ENCODE peak calls at places on chromosomes 6 and 20, in six cellular contexts. One of them, this sample, is unnamed.

GRCh38 chr6:142844065-142844755 is 100.8 kb downstream of the HIVEP2 start:
- DNase-seq in Peyer's patch: no peak
- DNase-seq in tibial artery: no peak
- DNase-seq in astrocyte of the spinal cord: peak
- DNase-seq in left ventricle myocardium inferior: no peak
- DNase-seq in cardiac fibroblast: no peak
- DNase-seq in this sample: no peak

GRCh38 chr6:124958759-124959354 is 3.4 kb upstream of the RNF217 start:
- DNase-seq in Peyer's patch: no peak
- DNase-seq in tibial artery: no peak
- DNase-seq in astrocyte of the spinal cord: peak
- DNase-seq in left ventricle myocardium inferior: no peak
- DNase-seq in cardiac fibroblast: peak
- DNase-seq in this sample: peak

GRCh38 chr20:53611449-53611894 is 17.8 kb upstream of the ZNF217 start:
- DNase-seq in Peyer's patch: peak
- DNase-seq in tibial artery: peak
- DNase-seq in astrocyte of the spinal cord: peak
- DNase-seq in left ventricle myocardium inferior: no peak
- DNase-seq in cardiac fibroblast: peak
- DNase-seq in this sample: peak

GRCh38 chr6:6747371-6747770 is 158.9 kb downstream of the LY86 start:
- DNase-seq in Peyer's patch: no peak
- DNase-seq in tibial artery: no peak
- DNase-seq in astrocyte of the spinal cord: no peak
- DNase-seq in left ventricle myocardium inferior: no peak
- DNase-seq in cardiac fibroblast: no peak
- DNase-seq in this sample: no peak

GRCh38 chr6:37242429-37243052 is 15.0 kb upstream of the TBC1D22B start:
- DNase-seq in Peyer's patch: peak
- DNase-seq in tibial artery: no peak
- DNase-seq in astrocyte of the spinal cord: peak
- DNase-seq in left ventricle myocardium inferior: no peak
- DNase-seq in cardiac fibroblast: peak
- DNase-seq in this sample: peak

GRCh38 chr6:2505624-2506023 is 245.1 kb downstream of the MYLK4 start:
- DNase-seq in Peyer's patch: no peak
- DNase-seq in tibial artery: no peak
- DNase-seq in astrocyte of the spinal cord: no peak
- DNase-seq in left ventricle myocardium inferior: no peak
- DNase-seq in cardiac fibroblast: no peak
- DNase-seq in this sample: no peak

GRCh38 chr20:63830821-63831593 is at the start of gene ZBTB46:
- DNase-seq in Peyer's patch: peak
- DNase-seq in tibial artery: no peak
- DNase-seq in astrocyte of the spinal cord: no peak
- DNase-seq in left ventricle myocardium inferior: peak
- DNase-seq in cardiac fibroblast: peak
- DNase-seq in this sample: peak

GRCh38 chr6:131080084-131080483 is 17.0 kb upstream of the EPB41L2 start:
- DNase-seq in Peyer's patch: no peak
- DNase-seq in tibial artery: no peak
- DNase-seq in astrocyte of the spinal cord: no peak
- DNase-seq in left ventricle myocardium inferior: no peak
- DNase-seq in cardiac fibroblast: no peak
- DNase-seq in this sample: no peak

GRCh38 chr20:25032478-25033183 is 25.3 kb downstream of the ACSS1 start:
- DNase-seq in Peyer's patch: no peak
- DNase-seq in tibial artery: no peak
- DNase-seq in astrocyte of the spinal cord: peak
- DNase-seq in left ventricle myocardium inferior: peak
- DNase-seq in cardiac fibroblast: peak
- DNase-seq in this sample: no peak

GRCh38 chr6:111990214-111990613 is 63.7 kb upstream of the CCN6 start:
- DNase-seq in Peyer's patch: no peak
- DNase-seq in tibial artery: no peak
- DNase-seq in astrocyte of the spinal cord: no peak
- DNase-seq in left ventricle myocardium inferior: no peak
- DNase-seq in cardiac fibroblast: no peak
- DNase-seq in this sample: no peak

GRCh38 chr6:5260111-5260620 is 584 bp downstream of the LYRM4 start:
- DNase-seq in Peyer's patch: peak
- DNase-seq in tibial artery: no peak
- DNase-seq in astrocyte of the spinal cord: peak
- DNase-seq in left ventricle myocardium inferior: no peak
- DNase-seq in cardiac fibroblast: peak
- DNase-seq in this sample: peak

GRCh38 chr6:159642995-159643394 is 50.0 kb downstream of the SOD2 start:
- DNase-seq in Peyer's patch: no peak
- DNase-seq in tibial artery: no peak
- DNase-seq in astrocyte of the spinal cord: no peak
- DNase-seq in left ventricle myocardium inferior: no peak
- DNase-seq in cardiac fibroblast: no peak
- DNase-seq in this sample: no peak

GRCh38 chr20:46562373-46563169 is 12.1 kb upstream of the OCSTAMP start:
- DNase-seq in Peyer's patch: peak
- DNase-seq in tibial artery: peak
- DNase-seq in astrocyte of the spinal cord: peak
- DNase-seq in left ventricle myocardium inferior: peak
- DNase-seq in cardiac fibroblast: peak
- DNase-seq in this sample: peak

GRCh38 chr6:35496851-35497570 is at the start of gene TEAD3:
- DNase-seq in Peyer's patch: peak
- DNase-seq in tibial artery: peak
- DNase-seq in astrocyte of the spinal cord: peak
- DNase-seq in left ventricle myocardium inferior: peak
- DNase-seq in cardiac fibroblast: peak
- DNase-seq in this sample: peak

GRCh38 chr6:138087549-138087948 is 19.7 kb downstream of the PERP start:
- DNase-seq in Peyer's patch: no peak
- DNase-seq in tibial artery: no peak
- DNase-seq in astrocyte of the spinal cord: peak
- DNase-seq in left ventricle myocardium inferior: no peak
- DNase-seq in cardiac fibroblast: no peak
- DNase-seq in this sample: peak

GRCh38 chr20:50019466-50020256 is 36.9 kb downstream of the SNAI1 start:
- DNase-seq in Peyer's patch: no peak
- DNase-seq in tibial artery: no peak
- DNase-seq in astrocyte of the spinal cord: no peak
- DNase-seq in left ventricle myocardium inferior: peak
- DNase-seq in cardiac fibroblast: no peak
- DNase-seq in this sample: peak

GRCh38 chr6:122692175-122692598 is 82.0 kb downstream of the PKIB start:
- DNase-seq in Peyer's patch: no peak
- DNase-seq in tibial artery: no peak
- DNase-seq in astrocyte of the spinal cord: peak
- DNase-seq in left ventricle myocardium inferior: no peak
- DNase-seq in cardiac fibroblast: peak
- DNase-seq in this sample: peak

GRCh38 chr20:9458075-9458818 is 56.1 kb upstream of the LAMP5 start:
- DNase-seq in Peyer's patch: no peak
- DNase-seq in tibial artery: no peak
- DNase-seq in astrocyte of the spinal cord: peak
- DNase-seq in left ventricle myocardium inferior: no peak
- DNase-seq in cardiac fibroblast: peak
- DNase-seq in this sample: peak

GRCh38 chr6:160792711-160793110 is 90.7 kb downstream of the PLG start:
- DNase-seq in Peyer's patch: no peak
- DNase-seq in tibial artery: no peak
- DNase-seq in astrocyte of the spinal cord: no peak
- DNase-seq in left ventricle myocardium inferior: no peak
- DNase-seq in cardiac fibroblast: no peak
- DNase-seq in this sample: peak

GRCh38 chr20:38021373-38021772 is 11.9 kb downstream of the TTI1 start:
- DNase-seq in Peyer's patch: no peak
- DNase-seq in tibial artery: no peak
- DNase-seq in astrocyte of the spinal cord: no peak
- DNase-seq in left ventricle myocardium inferior: no peak
- DNase-seq in cardiac fibroblast: no peak
- DNase-seq in this sample: no peak

GRCh38 chr6:35757461-35758123 is 18.8 kb upstream of the CLPSL2 start:
- DNase-seq in Peyer's patch: no peak
- DNase-seq in tibial artery: no peak
- DNase-seq in astrocyte of the spinal cord: peak
- DNase-seq in left ventricle myocardium inferior: no peak
- DNase-seq in cardiac fibroblast: peak
- DNase-seq in this sample: peak

GRCh38 chr6:14706378-14706929 is 539.4 kb upstream of the JARID2 start:
- DNase-seq in Peyer's patch: peak
- DNase-seq in tibial artery: peak
- DNase-seq in astrocyte of the spinal cord: peak
- DNase-seq in left ventricle myocardium inferior: peak
- DNase-seq in cardiac fibroblast: peak
- DNase-seq in this sample: peak

GRCh38 chr6:136262940-136263339 is 12.8 kb upstream of the MTFR2 start:
- DNase-seq in Peyer's patch: no peak
- DNase-seq in tibial artery: no peak
- DNase-seq in astrocyte of the spinal cord: no peak
- DNase-seq in left ventricle myocardium inferior: no peak
- DNase-seq in cardiac fibroblast: no peak
- DNase-seq in this sample: no peak

GRCh38 chr20:1415667-1416468 is 23.0 kb upstream of the FKBP1A start:
- DNase-seq in Peyer's patch: peak
- DNase-seq in tibial artery: no peak
- DNase-seq in astrocyte of the spinal cord: peak
- DNase-seq in left ventricle myocardium inferior: no peak
- DNase-seq in cardiac fibroblast: peak
- DNase-seq in this sample: peak

GRCh38 chr6:3592371-3592941 is 135.6 kb upstream of the SLC22A23 start:
- DNase-seq in Peyer's patch: no peak
- DNase-seq in tibial artery: no peak
- DNase-seq in astrocyte of the spinal cord: peak
- DNase-seq in left ventricle myocardium inferior: no peak
- DNase-seq in cardiac fibroblast: peak
- DNase-seq in this sample: peak

GRCh38 chr20:22312744-22313346 is 271.5 kb downstream of the FOXA2 start:
- DNase-seq in Peyer's patch: no peak
- DNase-seq in tibial artery: no peak
- DNase-seq in astrocyte of the spinal cord: peak
- DNase-seq in left ventricle myocardium inferior: no peak
- DNase-seq in cardiac fibroblast: peak
- DNase-seq in this sample: peak
- TF ChIP-seq CTCF in Peyer's patch: peak
- TF ChIP-seq CTCF in tibial artery: peak
- TF ChIP-seq CTCF in astrocyte of the spinal cord: peak
- TF ChIP-seq CTCF in left ventricle myocardium inferior: peak
- TF ChIP-seq CTCF in cardiac fibroblast: peak
- TF ChIP-seq CTCF in this sample: peak

GRCh38 chr20:2800590-2801458 is at the start of gene CPXM1:
- DNase-seq in Peyer's patch: no peak
- DNase-seq in tibial artery: no peak
- DNase-seq in astrocyte of the spinal cord: no peak
- DNase-seq in left ventricle myocardium inferior: no peak
- DNase-seq in cardiac fibroblast: no peak
- DNase-seq in this sample: no peak

GRCh38 chr20:2799688-2800589 is 488 bp downstream of the CPXM1 start:
- DNase-seq in Peyer's patch: no peak
- DNase-seq in tibial artery: no peak
- DNase-seq in astrocyte of the spinal cord: peak
- DNase-seq in left ventricle myocardium inferior: no peak
- DNase-seq in cardiac fibroblast: no peak
- DNase-seq in this sample: no peak

GRCh38 chr20:2798814-2799213 is 1.6 kb downstream of the CPXM1 start:
- DNase-seq in Peyer's patch: no peak
- DNase-seq in tibial artery: no peak
- DNase-seq in astrocyte of the spinal cord: peak
- DNase-seq in left ventricle myocardium inferior: no peak
- DNase-seq in cardiac fibroblast: no peak
- DNase-seq in this sample: no peak

GRCh38 chr20:2798095-2798805 is 2.2 kb downstream of the CPXM1 start:
- DNase-seq in Peyer's patch: no peak
- DNase-seq in tibial artery: no peak
- DNase-seq in astrocyte of the spinal cord: no peak
- DNase-seq in left ventricle myocardium inferior: no peak
- DNase-seq in cardiac fibroblast: no peak
- DNase-seq in this sample: no peak

DNA sequence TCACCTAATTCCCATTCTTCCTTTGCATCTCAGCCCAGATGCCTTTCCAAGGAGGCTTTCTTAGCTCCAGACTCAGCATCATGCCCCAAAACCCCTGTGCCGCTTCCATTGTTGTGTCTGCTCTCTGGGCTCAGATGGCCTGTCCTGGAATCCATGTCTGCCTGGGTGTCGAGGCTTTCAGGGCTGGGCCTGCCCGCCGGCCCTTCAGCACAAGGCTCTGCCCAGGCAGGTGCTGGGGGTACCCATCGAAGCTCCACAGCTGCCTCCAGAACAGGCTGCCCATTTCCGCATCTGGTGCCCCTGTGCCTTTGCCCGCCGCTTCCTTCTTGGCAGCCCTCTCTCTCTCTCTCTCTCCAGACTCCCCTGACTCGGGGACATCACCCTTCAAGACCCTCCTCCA is 1.2 kb downstream of the CPXM1 start:
- DNase-seq in Peyer's patch: no peak
- DNase-seq in tibial artery: no peak
- DNase-seq in astrocyte of the spinal cord: no peak
- DNase-seq in left ventricle myocardium inferior: no peak
- DNase-seq in cardiac fibroblast: no peak
- DNase-seq in this sample: no peak
- H3K4me3 ChIP-seq in Peyer's patch: no peak
- H3K4me3 ChIP-seq in tibial artery: peak
- H3K4me3 ChIP-seq in astrocyte of the spinal cord: peak
- H3K4me3 ChIP-seq in left ventricle myocardium inferior: peak
- H3K4me3 ChIP-seq in cardiac fibroblast: no peak
- H3K4me3 ChIP-seq in this sample: no peak

DNA sequence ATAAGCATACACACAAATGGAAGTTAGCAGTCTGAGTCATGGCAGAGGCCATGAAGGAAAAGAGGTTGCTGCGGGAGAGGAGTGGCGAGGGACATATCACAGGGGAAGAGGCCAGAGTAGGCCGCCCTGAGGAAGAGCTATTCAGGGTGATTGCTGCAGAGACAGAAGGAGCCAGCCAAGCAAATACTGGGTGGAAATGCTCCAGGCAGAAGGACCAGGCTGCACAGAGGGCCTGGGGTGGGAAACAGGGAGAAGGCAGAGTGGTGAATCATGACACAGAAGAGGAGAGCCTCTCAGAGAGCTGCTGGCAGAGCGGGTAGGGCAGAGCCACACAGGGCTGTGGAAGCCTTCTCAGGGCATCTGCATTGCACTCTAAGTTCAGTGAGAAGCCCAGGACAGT is 219.3 kb upstream of the LRFN2 start:
- DNase-seq in Peyer's patch: no peak
- DNase-seq in tibial artery: no peak
- DNase-seq in astrocyte of the spinal cord: no peak
- DNase-seq in left ventricle myocardium inferior: no peak
- DNase-seq in cardiac fibroblast: no peak
- DNase-seq in this sample: no peak
- TF ChIP-seq CTCF in Peyer's patch: no peak
- TF ChIP-seq CTCF in tibial artery: no peak
- TF ChIP-seq CTCF in astrocyte of the spinal cord: no peak
- TF ChIP-seq CTCF in left ventricle myocardium inferior: no peak
- TF ChIP-seq CTCF in cardiac fibroblast: no peak
- TF ChIP-seq CTCF in this sample: no peak

DNA sequence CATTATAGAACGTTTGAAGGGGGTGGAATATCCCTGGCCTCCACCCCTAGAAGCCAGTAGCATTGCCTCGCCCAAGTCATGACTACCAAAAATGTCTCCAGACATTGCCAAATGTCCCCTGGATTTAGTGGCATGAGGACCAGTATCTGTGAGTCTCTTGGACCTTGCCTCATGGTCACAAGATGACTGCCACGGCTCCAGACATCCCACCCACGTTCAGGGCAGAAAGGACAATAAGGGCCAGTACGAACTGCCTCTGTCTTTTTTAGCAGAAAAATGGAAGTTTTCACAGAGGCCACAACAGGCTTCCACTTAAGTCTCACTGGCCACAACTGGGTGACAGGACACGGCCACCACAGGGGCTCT is 5.4 kb downstream of the RBM38 start:
- DNase-seq in Peyer's patch: no peak
- DNase-seq in tibial artery: no peak
- DNase-seq in astrocyte of the spinal cord: no peak
- DNase-seq in left ventricle myocardium inferior: no peak
- DNase-seq in cardiac fibroblast: no peak
- DNase-seq in this sample: no peak
- H3K4me3 ChIP-seq in Peyer's patch: no peak
- H3K4me3 ChIP-seq in tibial artery: no peak
- H3K4me3 ChIP-seq in astrocyte of the spinal cord: no peak
- H3K4me3 ChIP-seq in left ventricle myocardium inferior: peak
- H3K4me3 ChIP-seq in cardiac fibroblast: no peak
- H3K4me3 ChIP-seq in this sample: no peak